ENCODE peak calls at places on chromosome 18, in nine cellular contexts. B is GM06990, F is cardiac fibroblast, D is GM23338, A is A549, E is foreskin fibroblast, N is BE2C, Y is astrocyte of the cerebellum, H is AG04449. I is an unnamed sample.

GRCh38 chr18:28718696-28719095 is 541.8 kb upstream of the CDH2 start:
- DNase-seq in B (no peak), F (no peak), D (no peak), A (no peak), E (no peak), N (no peak), Y (no peak), H (peak; percentile 14), I (no peak)

GRCh38 chr18:9612215-9612830 is 2.0 kb downstream of the PPP4R1 start:
- DNase-seq in B (no peak), F (peak; percentile 64), D (peak; percentile 37), A (peak; percentile 52), E (peak; percentile 68), N (peak; percentile 14), Y (no peak), H (no peak), I (no peak)

GRCh38 chr18:35502062-35502461 is 4.3 kb upstream of the INO80C start:
- DNase-seq in B (no peak), F (no peak), D (no peak), A (no peak), E (no peak), N (no peak), Y (no peak), H (no peak), I (no peak)

GRCh38 chr18:56278643-56279042 is 359.7 kb downstream of the TXNL1 start:
- DNase-seq in B (no peak), F (no peak), D (no peak), A (no peak), E (no peak), N (no peak), Y (no peak), H (no peak), I (no peak)

GRCh38 chr18:71471963-71472725 is 1072.0 kb downstream of the CBLN2 start:
- DNase-seq in B (no peak), F (no peak), D (no peak), A (no peak), E (no peak), N (no peak), Y (no peak), H (no peak), I (no peak)

GRCh38 chr18:75456277-75456676 is 28.8 kb upstream of the SMIM21 start:
- DNase-seq in B (no peak), F (no peak), D (peak; percentile 30), A (no peak), E (peak; percentile 63), N (no peak), Y (no peak), H (no peak), I (no peak)

GRCh38 chr18:54215069-54215468 is 9.4 kb downstream of the MBD2 start:
- DNase-seq in B (no peak), F (peak; percentile 73), D (no peak), A (no peak), E (peak; percentile 31), N (no peak), Y (no peak), H (peak; percentile 19), I (no peak)

GRCh38 chr18:31424383-31424988 is 23.1 kb upstream of the DSG3 start:
- DNase-seq in B (no peak), F (peak; percentile 32), D (peak; percentile 83), A (peak; percentile 4), E (no peak), N (no peak), Y (peak; percentile 41), H (no peak), I (no peak)

GRCh38 chr18:76426738-76427305 is 68.2 kb downstream of the ZNF516 start:
- DNase-seq in B (no peak), F (peak; percentile 42), D (peak; percentile 88), A (peak; percentile 34), E (peak; percentile 67), N (peak; percentile 45), Y (no peak), H (no peak), I (no peak)

GRCh38 chr18:51397347-51397962 is 200.0 kb upstream of the MEX3C start:
- DNase-seq in B (no peak), F (no peak), D (no peak), A (no peak), E (no peak), N (no peak), Y (no peak), H (no peak), I (no peak)

GRCh38 chr18:74375999-74376398 is 60.4 kb downstream of the C18orf63 start:
- DNase-seq in B (no peak), F (peak; percentile 5), D (no peak), A (peak; percentile 16), E (peak; percentile 85), N (no peak), Y (no peak), H (no peak), I (no peak)

GRCh38 chr18:36889742-36890141 is 60.8 kb downstream of the KIAA1328 start:
- DNase-seq in B (no peak), F (peak; percentile 13), D (no peak), A (no peak), E (no peak), N (no peak), Y (no peak), H (no peak), I (no peak)

GRCh38 chr18:69586581-69586980 is 185.9 kb downstream of the DOK6 start:
- DNase-seq in B (no peak), F (no peak), D (no peak), A (no peak), E (no peak), N (peak; percentile 16), Y (no peak), H (no peak), I (no peak)

GRCh38 chr18:10525563-10526210 is at the start of gene NAPG:
- DNase-seq in B (peak; percentile 96), F (peak; percentile 94), D (peak; percentile 92), A (peak; percentile 83), E (peak; percentile 98), N (peak; percentile 84), Y (peak; percentile 73), H (peak; percentile 57), I (peak; percentile 58)

GRCh38 chr18:10453885-10454772 is at the start of gene APCDD1:
- DNase-seq in B (no peak), F (no peak), D (peak; percentile 73), A (peak; percentile 7), E (peak; percentile 80), N (no peak), Y (no peak), H (no peak), I (no peak)

DNA sequence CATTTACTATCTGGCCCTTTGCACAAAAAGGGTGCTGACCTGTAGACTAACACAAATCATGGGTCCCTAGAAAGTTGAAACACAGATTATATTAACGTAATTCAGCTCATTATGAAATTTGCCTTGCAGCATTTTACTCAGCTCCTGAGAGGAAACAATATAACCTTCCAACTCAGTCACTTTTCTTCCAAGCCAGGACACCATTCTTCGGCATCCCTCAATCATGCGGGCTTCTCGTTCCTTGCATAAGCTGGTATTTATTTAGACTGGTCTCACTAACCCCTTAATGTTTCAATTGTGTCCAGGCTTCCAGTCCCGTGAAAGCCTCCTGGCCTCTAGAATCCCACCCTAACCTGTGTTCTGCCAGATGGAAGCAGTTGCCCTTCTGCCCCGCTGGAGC is 402.8 kb downstream of the SETBP1 start:
- DNase-seq in B (no peak), F (no peak), D (no peak), A (no peak), E (no peak), N (no peak), Y (no peak), H (no peak), I (no peak)
- H3K4me3 ChIP-seq in B (no peak overlapping the region), F (no peak overlapping the region), D (no peak overlapping the region), A (no peak overlapping the region), E (no peak overlapping the region), N (no peak overlapping the region), Y (no peak overlapping the region), H (no peak overlapping the region), I (no peak overlapping the region)

GRCh38 chr18:3777719-3778118 is 327.7 kb downstream of the TGIF1 start:
- DNase-seq in B (no peak), F (no peak), D (no peak), A (no peak), E (no peak), N (no peak), Y (no peak), H (no peak), I (no peak)

GRCh38 chr18:3775996-3776395 is 326.0 kb downstream of the TGIF1 start:
- DNase-seq in B (no peak), F (no peak), D (no peak), A (no peak), E (no peak), N (no peak), Y (no peak), H (no peak), I (no peak)

GRCh38 chr18:3771121-3771971 is 321.4 kb downstream of the TGIF1 start:
- DNase-seq in B (peak; percentile 83), F (peak; percentile 96), D (peak; percentile 82), A (peak; percentile 73), E (peak; percentile 93), N (peak; percentile 50), Y (peak; percentile 65), H (peak; percentile 78), I (peak; percentile 46)

GRCh38 chr18:3773303-3773702 is 323.3 kb downstream of the TGIF1 start:
- DNase-seq in B (no peak), F (peak; percentile 39), D (no peak), A (no peak), E (peak; percentile 5), N (no peak), Y (no peak), H (no peak), I (no peak)
- TF ChIP-seq CTCF in B (no peak), F (peak; percentile 21), D (peak; percentile 15), A (no peak), E (no peak), N (no peak), Y (no peak), H (no peak), I (no peak)

GRCh38 chr18:61402761-61403160 is 69.5 kb downstream of the CDH20 start:
- DNase-seq in B (no peak), F (no peak), D (no peak), A (no peak), E (peak; percentile 48), N (no peak), Y (no peak), H (no peak), I (no peak)

GRCh38 chr18:61397222-61397621 is 64.0 kb downstream of the CDH20 start:
- DNase-seq in B (no peak), F (no peak), D (no peak), A (no peak), E (no peak), N (no peak), Y (no peak), H (no peak), I (no peak)

GRCh38 chr18:61400016-61400630 is 66.9 kb downstream of the CDH20 start:
- DNase-seq in B (no peak), F (peak; percentile 41), D (no peak), A (no peak), E (peak; percentile 23), N (no peak), Y (no peak), H (no peak), I (no peak)

GRCh38 chr18:61398961-61399632 is 65.9 kb downstream of the CDH20 start:
- DNase-seq in B (no peak), F (peak; percentile 92), D (no peak), A (no peak), E (peak; percentile 85), N (no peak), Y (peak; percentile 37), H (no peak), I (peak; percentile 61)

GRCh38 chr18:61400714-61401113 is 67.5 kb downstream of the CDH20 start:
- DNase-seq in B (no peak), F (peak; percentile 84), D (no peak), A (no peak), E (peak; percentile 86), N (no peak), Y (peak; percentile 55), H (no peak), I (no peak)
- H3K4me3 ChIP-seq in B (no peak overlapping the region), F (no peak overlapping the region), D (no peak overlapping the region), A (no peak overlapping the region), E (no peak overlapping the region), N (no peak overlapping the region), Y (no peak overlapping the region), H (no peak overlapping the region), I (no peak overlapping the region)

GRCh38 chr18:47036298-47036874 is 965 bp upstream of the ELOA2 start:
- DNase-seq in B (no peak), F (peak; percentile 48), D (peak; percentile 72), A (peak; percentile 13), E (peak; percentile 43), N (peak; percentile 7), Y (no peak), H (no peak), I (peak; percentile 15)
- TF ChIP-seq CTCF in B (peak; percentile 67), F (peak; percentile 49), D (peak; percentile 74), A (peak; percentile 37), E (peak; percentile 45), N (peak; percentile 61), Y (peak; percentile 29), H (peak; percentile 24), I (peak; percentile 44)